ENCODE peak calls at places on chromosome 1, in nine cellular contexts. D, B, J, Y, T, R, V, S and P are unnamed samples.

GRCh38 chr1:22975694-22976093 is 3.0 kb upstream of the LACTBL1 start:
- DNase-seq in D (no peak), B (peak; percentile 39), J (no peak), Y (no peak), T (no peak), R (peak; percentile 21), V (no peak), S (no peak), P (peak; percentile 41)

GRCh38 chr1:203113308-203113707 is 14.2 kb upstream of the ADORA1 start:
- DNase-seq in D (no peak), B (no peak), J (no peak), Y (no peak), T (no peak), R (no peak), V (no peak), S (no peak), P (no peak)

GRCh38 chr1:61270761-61271411 is 188.5 kb downstream of the NFIA start:
- DNase-seq in D (no peak), B (no peak), J (no peak), Y (no peak), T (no peak), R (peak; percentile 39), V (peak; percentile 5), S (no peak), P (peak; percentile 82)

GRCh38 chr1:157495285-157495684 is 57.0 kb downstream of the FCRL5 start:
- DNase-seq in D (no peak), B (no peak), J (no peak), Y (no peak), T (no peak), R (no peak), V (no peak), S (no peak), P (no peak)

GRCh38 chr1:44454704-44455103 is 49.6 kb downstream of the RNF220 start:
- DNase-seq in D (no peak), B (no peak), J (no peak), Y (no peak), T (no peak), R (no peak), V (no peak), S (no peak), P (no peak)

GRCh38 chr1:244801246-244801645 is 34.2 kb upstream of the COX20 start:
- DNase-seq in D (no peak), B (peak; percentile 83), J (no peak), Y (peak; percentile 37), T (no peak), R (peak; percentile 41), V (peak; percentile 17), S (peak; percentile 30), P (peak; percentile 37)

GRCh38 chr1:203151362-203152157 is 24.0 kb downstream of the ADORA1 start:
- DNase-seq in D (no peak), B (no peak), J (no peak), Y (no peak), T (no peak), R (no peak), V (no peak), S (no peak), P (no peak)

GRCh38 chr1:51284487-51284954 is 45.8 kb downstream of the TTC39A start:
- DNase-seq in D (no peak), B (no peak), J (no peak), Y (no peak), T (peak; percentile 76), R (peak; percentile 44), V (no peak), S (no peak), P (peak; percentile 59)

GRCh38 chr1:25682059-25682601 is 65.5 kb downstream of the MAN1C1 start:
- DNase-seq in D (no peak), B (no peak), J (no peak), Y (no peak), T (no peak), R (no peak), V (no peak), S (no peak), P (no peak)

GRCh38 chr1:10631811-10632481 is 157.2 kb downstream of the PEX14 start:
- DNase-seq in D (no peak), B (no peak), J (no peak), Y (no peak), T (no peak), R (no peak), V (no peak), S (peak; percentile 43), P (no peak)

GRCh38 chr1:54167422-54168139 is 14.8 kb upstream of the CDCP2 start:
- DNase-seq in D (peak; percentile 26), B (peak; percentile 65), J (no peak), Y (no peak), T (no peak), R (no peak), V (no peak), S (no peak), P (peak; percentile 22)

GRCh38 chr1:170698711-170699275 is 34.9 kb downstream of the PRRX1 start:
- DNase-seq in D (no peak), B (no peak), J (no peak), Y (no peak), T (no peak), R (peak; percentile 84), V (no peak), S (no peak), P (peak; percentile 94)

GRCh38 chr1:244837597-244838258 is 2.3 kb downstream of the COX20 start:
- DNase-seq in D (no peak), B (no peak), J (no peak), Y (no peak), T (no peak), R (no peak), V (no peak), S (no peak), P (no peak)

GRCh38 chr1:85325920-85326319 is 49.5 kb upstream of the BCL10 start:
- DNase-seq in D (no peak), B (peak; percentile 86), J (no peak), Y (no peak), T (peak; percentile 36), R (no peak), V (no peak), S (no peak), P (no peak)

GRCh38 chr1:212218911-212219310 is 66.3 kb upstream of the PPP2R5A start:
- DNase-seq in D (no peak), B (no peak), J (peak; percentile 73), Y (no peak), T (no peak), R (peak; percentile 71), V (no peak), S (no peak), P (peak; percentile 68)

GRCh38 chr1:191839891-191840290 is 318.4 kb upstream of the RGS18 start:
- DNase-seq in D (no peak), B (peak; percentile 3), J (no peak), Y (no peak), T (no peak), R (peak; percentile 9), V (no peak), S (no peak), P (peak; percentile 29)

GRCh38 chr1:55275151-55275748 is 60.1 kb upstream of the USP24 start:
- DNase-seq in D (no peak), B (no peak), J (no peak), Y (no peak), T (no peak), R (no peak), V (no peak), S (no peak), P (peak; percentile 52)

GRCh38 chr1:94105957-94106529 is 14.9 kb downstream of the ABCA4 start:
- DNase-seq in D (no peak), B (no peak), J (no peak), Y (no peak), T (no peak), R (no peak), V (no peak), S (no peak), P (no peak)

GRCh38 chr1:182784556-182785171 is 4.9 kb upstream of the NPL start:
- DNase-seq in D (no peak), B (peak; percentile 68), J (no peak), Y (peak; percentile 66), T (peak; percentile 24), R (peak; percentile 67), V (no peak), S (no peak), P (peak; percentile 75)

GRCh38 chr1:67211589-67212563 is 45.6 kb downstream of the IL23R start:
- DNase-seq in D (no peak), B (peak; percentile 62), J (no peak), Y (no peak), T (peak; percentile 31), R (peak; percentile 50), V (peak; percentile 32), S (no peak), P (peak; percentile 42)

GRCh38 chr1:219105893-219106292 is 67.8 kb upstream of the LYPLAL1 start:
- DNase-seq in D (no peak), B (no peak), J (no peak), Y (no peak), T (no peak), R (no peak), V (no peak), S (no peak), P (no peak)

GRCh38 chr1:111191496-111191895 is 8.9 kb downstream of the DENND2D start:
- DNase-seq in D (no peak), B (no peak), J (peak; percentile 87), Y (no peak), T (no peak), R (peak; percentile 44), V (no peak), S (no peak), P (peak; percentile 79)

GRCh38 chr1:25099343-25099951 is 132.9 kb downstream of the SYF2 start:
- DNase-seq in D (no peak), B (no peak), J (no peak), Y (no peak), T (peak; percentile 21), R (no peak), V (no peak), S (peak; percentile 65), P (no peak)

GRCh38 chr1:41735587-41736290 is 183.0 kb downstream of the HIVEP3 start:
- DNase-seq in D (no peak), B (no peak), J (no peak), Y (no peak), T (no peak), R (peak; percentile 59), V (no peak), S (no peak), P (peak; percentile 17)

GRCh38 chr1:31503581-31503980 is 72.7 kb upstream of the TINAGL1 start:
- DNase-seq in D (no peak), B (no peak), J (no peak), Y (no peak), T (no peak), R (no peak), V (no peak), S (no peak), P (no peak)

GRCh38 chr1:71738256-71738655 is 544.1 kb downstream of the NEGR1 start:
- DNase-seq in D (no peak), B (no peak), J (no peak), Y (no peak), T (no peak), R (no peak), V (no peak), S (peak; percentile 17), P (no peak)

GRCh38 chr1:46757956-46758304 is 39.0 kb upstream of the EFCAB14 start:
- DNase-seq in D (no peak), B (no peak), J (no peak), Y (no peak), T (no peak), R (no peak), V (no peak), S (no peak), P (no peak)

GRCh38 chr1:24709748-24710416 is 35.4 kb upstream of the CLIC4 start:
- DNase-seq in D (no peak), B (peak; percentile 34), J (no peak), Y (no peak), T (no peak), R (no peak), V (no peak), S (no peak), P (no peak)

GRCh38 chr1:97646071-97646470 is 274.8 kb downstream of the DPYD start:
- DNase-seq in D (no peak), B (no peak), J (no peak), Y (no peak), T (no peak), R (no peak), V (no peak), S (no peak), P (no peak)

GRCh38 chr1:41394918-41395598 is 33.8 kb downstream of the FOXO6 start:
- DNase-seq in D (no peak), B (no peak), J (no peak), Y (no peak), T (no peak), R (peak; percentile 26), V (no peak), S (peak; percentile 58), P (no peak)

GRCh38 chr1:12424150-12424549 is 193.9 kb downstream of the DHRS3 start:
- DNase-seq in D (no peak), B (peak; percentile 61), J (peak; percentile 65), Y (no peak), T (no peak), R (peak; percentile 76), V (no peak), S (no peak), P (peak; percentile 91)